ENCODE peak calls at places on chromosomes 3 and 15, in eight cellular contexts. K is left ventricle myocardium inferior; I is right atrium auricular region; R is IMR-90; Z is A673; C is fibroblast of lung; Y is brain microvascular endothelial cell; N is CD8-positive, alpha-beta T cell. E is an unnamed sample.
A peak's percentile ranks its signal among the peaks of the same experiment; 100 is the strongest.

GRCh38 chr3:173411288-173412064 is 13.9 kb downstream of the NLGN1 start:
- DNase-seq in Z (peak; percentile 52), K (no peak), R (peak; percentile 51), C (peak; percentile 72), I (no peak), N (no peak), Y (peak; percentile 56), E (no peak)

GRCh38 chr3:139770577-139770976 is 92.8 kb upstream of the NMNAT3 start:
- DNase-seq in C (no peak), I (no peak), R (no peak), K (no peak), Y (no peak), N (no peak), Z (no peak), E (no peak)

GRCh38 chr15:71471347-71471746 is 339.0 kb upstream of the NR2E3 start:
- DNase-seq in Z (no peak), N (no peak), R (peak; percentile 6), K (no peak), Y (no peak), I (no peak), C (no peak), E (no peak)

GRCh38 chr3:147906275-147906674 is 497.1 kb downstream of the ZIC1 start:
- DNase-seq in C (peak; percentile 59), N (no peak), R (peak; percentile 39), Y (no peak), I (no peak), K (no peak), Z (no peak), E (no peak)

GRCh38 chr3:192408007-192408655 is 319.2 kb downstream of the FGF12 start:
- DNase-seq in I (no peak), Z (no peak), R (no peak), C (peak; percentile 14), Y (no peak), K (peak; percentile 14), N (no peak), E (no peak)

GRCh38 chr3:19046440-19046839 is 101.9 kb upstream of the KCNH8 start:
- DNase-seq in Z (no peak), K (no peak), R (no peak), I (no peak), N (no peak), Y (no peak), C (no peak), E (no peak)

GRCh38 chr15:73852507-73852906 is 20.9 kb upstream of the TBC1D21 start:
- DNase-seq in Y (no peak), I (no peak), N (no peak), C (no peak), R (no peak), Z (no peak), K (no peak), E (no peak)

GRCh38 chr15:31279221-31280036 is 47.2 kb upstream of the KLF13 start:
- DNase-seq in C (no peak), R (no peak), I (peak; percentile 53), Z (no peak), Y (no peak), N (peak; percentile 7), K (no peak), E (no peak)

GRCh38 chr3:128845119-128845518 is 34.3 kb upstream of the ACAD9 start:
- DNase-seq in C (no peak), Z (no peak), Y (no peak), I (no peak), N (no peak), K (no peak), R (no peak), E (no peak)

GRCh38 chr3:2579206-2579605 is 480.5 kb downstream of the CNTN4 start:
- DNase-seq in N (no peak), I (no peak), K (no peak), C (no peak), Z (peak; percentile 17), Y (no peak), R (no peak), E (no peak)

GRCh38 chr3:173371848-173372487 is 25.6 kb upstream of the NLGN1 start:
- DNase-seq in Z (peak; percentile 57), I (no peak), C (peak; percentile 49), R (peak; percentile 34), N (no peak), K (no peak), Y (peak; percentile 22), E (no peak)

GRCh38 chr15:80002267-80002666 is 31.3 kb upstream of the BCL2A1 start:
- DNase-seq in C (no peak), R (no peak), K (no peak), N (no peak), I (no peak), Z (no peak), Y (no peak), E (no peak)

GRCh38 chr3:122519693-122520092 is 5.0 kb upstream of the KPNA1 start:
- DNase-seq in C (peak; percentile 31), N (no peak), K (no peak), I (no peak), Z (no peak), R (no peak), Y (no peak), E (no peak)

GRCh38 chr15:39357478-39358268 is 223.2 kb upstream of the THBS1 start:
- DNase-seq in N (no peak), C (no peak), Y (no peak), K (no peak), Z (no peak), R (no peak), I (no peak), E (no peak)

GRCh38 chr3:71031914-71032521 is 551.5 kb downstream of the FOXP1 start:
- DNase-seq in K (peak; percentile 25), C (no peak), I (no peak), N (no peak), R (no peak), Y (no peak), Z (no peak), E (no peak)

GRCh38 chr3:150920236-150920635 is 15.0 kb upstream of the MINDY4B start:
- DNase-seq in N (no peak), I (no peak), C (no peak), Z (no peak), K (no peak), R (no peak), Y (peak; percentile 31), E (no peak)

GRCh38 chr3:150917941-150918340 is 12.7 kb upstream of the MINDY4B start:
- DNase-seq in K (no peak), C (no peak), R (no peak), Z (peak; percentile 3), I (no peak), Y (no peak), N (no peak), E (no peak)

GRCh38 chr3:150925751-150926201 is 20.5 kb upstream of the MINDY4B start:
- DNase-seq in R (peak; percentile 4), C (peak; percentile 15), K (peak; percentile 30), Z (peak; percentile 39), Y (no peak), N (peak; percentile 53), I (no peak), E (no peak)

GRCh38 chr3:150922611-150923010 is 17.4 kb upstream of the MINDY4B start:
- DNase-seq in N (no peak), K (no peak), Z (peak; percentile 46), C (no peak), Y (no peak), R (no peak), I (no peak), E (no peak)

GRCh38 chr3:150921207-150921606 is 16.0 kb upstream of the MINDY4B start:
- DNase-seq in R (no peak), Y (no peak), N (no peak), K (no peak), Z (no peak), C (no peak), I (no peak), E (no peak)
- TF ChIP-seq CTCF in R (no peak), Y (no peak), N (no peak), K (no peak), Z (no peak), C (no peak), I (no peak), E (no peak)

DNA sequence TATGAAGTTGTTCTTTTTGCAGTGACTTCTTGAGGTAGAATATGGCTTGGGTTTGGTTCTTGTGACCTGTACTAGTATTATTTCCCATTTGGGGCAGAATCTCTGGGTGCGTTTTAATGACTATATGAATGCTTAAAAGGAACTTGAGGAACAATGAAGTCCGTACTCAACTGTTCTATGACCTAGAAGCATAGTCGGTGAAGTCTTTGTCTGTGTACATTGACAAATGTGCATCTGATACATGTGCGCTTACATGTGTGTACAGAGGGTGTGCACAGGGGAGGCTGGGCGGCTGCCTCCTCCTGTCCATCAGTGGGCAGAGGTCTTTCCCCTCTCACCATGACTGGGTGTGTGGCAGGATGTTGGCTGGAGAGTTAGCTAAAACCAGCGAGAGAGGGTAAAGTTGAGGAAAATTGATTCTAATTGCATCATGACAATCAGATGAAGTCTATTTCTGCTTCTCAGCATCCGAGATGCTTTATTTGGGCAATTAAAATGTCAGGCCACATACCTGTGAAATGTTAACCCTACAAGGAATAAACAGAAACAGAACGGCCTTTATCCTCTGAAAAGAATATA is 1.0 kb upstream of the NR2F2 start:
- DNase-seq in K (no peak), Y (peak; percentile 34), I (no peak), C (peak; percentile 86), R (no peak), N (no peak), Z (peak; percentile 18), E (no peak)
- H3K4me3 ChIP-seq in K (peak overlapping the region; percentile 88), Y (peak overlapping the region; percentile 94), I (peak overlapping the region; percentile 60), C (peak overlapping the region; percentile 96), R (peak overlapping the region; percentile 67), N (no peak overlapping the region), Z (peak overlapping the region; percentile 77), E (peak overlapping the region; percentile 50)

DNA sequence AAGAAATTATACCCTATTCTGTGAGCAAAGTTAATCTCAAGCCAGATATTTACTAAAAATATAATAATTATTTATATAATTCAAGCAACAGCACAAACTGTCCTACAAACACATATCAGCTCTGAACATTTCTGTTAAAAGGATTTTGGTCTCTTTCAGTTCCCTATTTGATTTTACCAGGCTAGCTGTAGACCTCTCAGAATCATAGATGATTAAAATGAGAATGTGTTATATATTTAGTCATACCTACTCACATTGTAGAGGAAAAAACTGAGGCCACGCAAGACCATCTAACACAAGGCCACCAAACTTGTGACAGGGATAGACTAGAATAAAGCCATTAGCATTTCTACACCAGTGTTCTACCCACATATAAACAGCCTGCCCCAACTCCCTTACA is 28.5 kb downstream of the ACKR4 start:
- DNase-seq in C (no peak), Z (no peak), Y (no peak), I (no peak), K (no peak), R (no peak), N (no peak), E (no peak)
- H3K36me3 ChIP-seq in C (peaks cover 3% of the 10 kb centered on the region), Z (peaks cover 7% of the 10 kb centered on the region), Y (no peaks in the 10 kb centered on the region), I (peaks cover 34% of the 10 kb centered on the region), K (peaks cover 60% of the 10 kb centered on the region), R (peaks cover 8% of the 10 kb centered on the region), N (peaks cover 17% of the 10 kb centered on the region), E (no peaks in the 10 kb centered on the region)

DNA sequence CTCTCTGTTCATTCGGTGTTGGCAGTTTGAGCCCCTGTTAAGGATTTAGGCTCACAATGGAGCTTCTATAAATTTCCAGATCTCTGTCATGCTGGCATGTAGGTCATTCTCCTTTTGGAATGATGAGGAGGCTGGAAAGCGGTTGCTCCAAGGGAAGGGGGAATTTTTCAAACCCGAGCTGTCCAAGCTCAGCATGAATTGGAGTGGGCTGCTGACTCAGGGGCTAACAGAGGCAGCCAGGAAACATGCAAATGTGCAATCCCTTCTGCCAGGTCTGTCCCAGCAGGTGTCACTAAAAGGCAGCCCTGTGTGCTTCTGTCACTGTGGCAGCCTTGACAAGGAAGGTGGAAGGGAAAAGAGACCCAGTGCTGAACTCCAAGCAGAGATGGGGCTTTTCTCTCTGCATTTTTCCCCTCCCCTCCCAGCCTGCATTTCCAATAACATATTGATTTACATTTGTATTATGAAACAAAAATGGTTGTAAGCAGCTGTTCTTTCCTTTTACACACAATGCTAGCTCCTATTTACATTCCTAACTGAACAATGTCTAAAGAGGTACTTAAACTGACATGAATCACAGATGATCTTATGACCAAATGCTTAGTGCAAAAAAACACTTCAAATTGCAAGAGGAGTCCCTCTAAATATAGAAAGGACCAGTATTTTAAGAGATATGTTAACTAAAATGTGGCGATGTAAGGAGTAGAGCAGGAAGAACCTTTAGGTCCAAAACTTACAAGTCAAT is 84.4 kb upstream of the ATP10A start:
- DNase-seq in N (no peak), I (no peak), Y (no peak), K (no peak), R (peak; percentile 29), C (no peak), Z (peak; percentile 50), E (no peak)
- TF ChIP-seq CTCF in N (no peak), I (no peak), Y (no peak), K (no peak), R (no peak), C (no peak), Z (no peak), E (peak; percentile 35)

E was measured in kidney epithelial cell.